ENCODE peak calls at places on chromosomes 3 and 15, in four cellular contexts. One of them, this sample, is unnamed. For H3K9me1, the result is how much of the 10 kb centered on the place peaks cover.

GRCh38 chr3:177820683-177821316 is 623.5 kb upstream of the TBL1XR1 start:
- DNase-seq in keratinocyte: no peak
- DNase-seq in IMR-90: peak
- DNase-seq in K562: no peak
- DNase-seq in this sample: no peak

GRCh38 chr3:101202640-101203039 is 117.7 kb downstream of the IMPG2 start:
- DNase-seq in K562: no peak
- DNase-seq in IMR-90: no peak
- DNase-seq in keratinocyte: no peak
- DNase-seq in this sample: no peak

GRCh38 chr15:93861413-93861812 is 369.9 kb upstream of the MCTP2 start:
- DNase-seq in IMR-90: no peak
- DNase-seq in keratinocyte: no peak
- DNase-seq in K562: no peak
- DNase-seq in this sample: no peak

GRCh38 chr3:128282392-128283196 is 129.3 kb downstream of the EEFSEC start:
- DNase-seq in IMR-90: peak
- DNase-seq in K562: no peak
- DNase-seq in keratinocyte: no peak
- DNase-seq in this sample: no peak

GRCh38 chr3:64974401-64974800 is 286.6 kb upstream of the ADAMTS9 start:
- DNase-seq in keratinocyte: no peak
- DNase-seq in IMR-90: no peak
- DNase-seq in K562: no peak
- DNase-seq in this sample: no peak

GRCh38 chr3:73214846-73215245 is 153.4 kb downstream of the EBLN2 start:
- DNase-seq in IMR-90: no peak
- DNase-seq in K562: no peak
- DNase-seq in keratinocyte: no peak
- DNase-seq in this sample: no peak

GRCh38 chr3:51982352-51982837 is 940 bp upstream of the ACY1 start:
- DNase-seq in IMR-90: no peak
- DNase-seq in keratinocyte: no peak
- DNase-seq in K562: peak
- DNase-seq in this sample: no peak

GRCh38 chr3:125990253-125990970 is 21.4 kb downstream of the ROPN1B start:
- DNase-seq in K562: peak
- DNase-seq in IMR-90: peak
- DNase-seq in keratinocyte: peak
- DNase-seq in this sample: peak

GRCh38 chr3:12904951-12905315 is 63.6 kb upstream of the RPL32 start:
- DNase-seq in K562: no peak
- DNase-seq in keratinocyte: no peak
- DNase-seq in IMR-90: no peak
- DNase-seq in this sample: no peak

GRCh38 chr15:88985547-88986393 is 72.6 kb upstream of the MFGE8 start:
- DNase-seq in K562: peak
- DNase-seq in IMR-90: no peak
- DNase-seq in keratinocyte: no peak
- DNase-seq in this sample: no peak
- H3K9me1 ChIP-seq in K562: under half
- H3K9me1 ChIP-seq in IMR-90: under half
- H3K9me1 ChIP-seq in keratinocyte: under half
- H3K9me1 ChIP-seq in this sample: under half

GRCh38 chr3:160556141-160556540 is 9.2 kb downstream of the KPNA4 start:
- DNase-seq in keratinocyte: no peak
- DNase-seq in K562: no peak
- DNase-seq in IMR-90: no peak
- DNase-seq in this sample: no peak
- H3K9me1 ChIP-seq in keratinocyte: under half
- H3K9me1 ChIP-seq in K562: under half
- H3K9me1 ChIP-seq in IMR-90: under half
- H3K9me1 ChIP-seq in this sample: under half

GRCh38 chr15:43509002-43509922 is 8.1 kb upstream of the MAP1A start:
- DNase-seq in K562: peak
- DNase-seq in IMR-90: no peak
- DNase-seq in keratinocyte: no peak
- DNase-seq in this sample: no peak

GRCh38 chr15:43509923-43510229 is 7.5 kb upstream of the MAP1A start:
- DNase-seq in K562: no peak
- DNase-seq in IMR-90: no peak
- DNase-seq in keratinocyte: no peak
- DNase-seq in this sample: no peak

GRCh38 chr15:43508421-43508820 is 9.0 kb upstream of the MAP1A start:
- DNase-seq in keratinocyte: no peak
- DNase-seq in IMR-90: no peak
- DNase-seq in K562: no peak
- DNase-seq in this sample: no peak

GRCh38 chr15:43510230-43511011 is 7.0 kb upstream of the MAP1A start:
- DNase-seq in keratinocyte: peak
- DNase-seq in IMR-90: peak
- DNase-seq in K562: peak
- DNase-seq in this sample: peak

GRCh38 chr15:43505723-43506122 is 11.7 kb upstream of the MAP1A start:
- DNase-seq in keratinocyte: no peak
- DNase-seq in K562: peak
- DNase-seq in IMR-90: peak
- DNase-seq in this sample: no peak
- H3K9me1 ChIP-seq in keratinocyte: under half
- H3K9me1 ChIP-seq in K562: under half
- H3K9me1 ChIP-seq in IMR-90: under half
- H3K9me1 ChIP-seq in this sample: under half

DNA sequence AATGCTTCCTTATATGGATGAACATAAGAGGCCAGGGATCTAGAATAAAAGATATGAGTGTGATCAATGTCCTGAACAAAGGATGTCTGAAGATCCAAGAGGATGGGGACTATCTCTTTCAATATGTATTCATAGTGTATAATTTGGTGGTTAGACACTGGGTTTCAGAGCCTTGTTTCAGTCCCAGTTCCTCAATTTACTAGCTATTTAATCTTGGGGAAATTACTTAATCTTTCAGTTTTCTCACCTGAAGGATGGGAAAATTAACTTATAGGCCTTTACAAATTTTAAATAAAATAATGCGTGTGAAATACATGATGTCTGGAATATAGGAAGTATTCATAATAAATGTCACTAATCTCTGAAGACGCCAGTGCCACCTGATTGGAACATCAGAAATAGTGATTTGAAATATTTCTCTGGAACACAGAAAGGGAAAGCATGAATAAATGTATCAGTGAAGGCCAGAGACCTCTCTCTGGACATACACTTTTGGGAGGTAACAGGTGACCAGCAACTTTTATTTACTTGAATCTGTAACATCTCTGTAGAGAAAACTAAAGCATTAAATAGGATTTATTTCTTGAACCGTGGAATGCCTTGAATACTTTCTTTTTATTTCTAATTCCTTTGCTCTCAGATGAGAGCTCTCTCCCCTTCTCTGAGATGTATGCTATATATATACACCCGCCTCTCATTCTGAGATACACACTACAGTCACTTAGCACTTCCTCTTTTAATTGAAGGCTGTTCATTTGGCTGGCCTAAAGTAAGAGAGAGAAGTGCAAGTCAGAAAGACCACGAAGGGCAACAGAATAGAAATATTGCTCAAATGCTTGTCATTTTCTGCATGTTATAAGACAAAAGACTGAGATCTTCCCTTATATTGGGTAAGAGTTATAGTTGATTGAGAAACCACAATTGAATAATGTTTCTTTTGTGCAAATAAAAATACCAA is 407.1 kb downstream of the LSAMP start:
- DNase-seq in keratinocyte: no peak
- DNase-seq in K562: peak
- DNase-seq in IMR-90: no peak
- DNase-seq in this sample: no peak
- H3K9me1 ChIP-seq in keratinocyte: under half
- H3K9me1 ChIP-seq in K562: under half
- H3K9me1 ChIP-seq in IMR-90: under half
- H3K9me1 ChIP-seq in this sample: under half

This sample was measured in endothelial cell of umbilical vein.